ENCODE peak calls at places on chromosomes 5 and 9, in six cellular contexts. I is tibial artery, Q is AG09319, S is AG04449, U is B cell, V is IMR-90. G is an unnamed sample.

GRCh38 chr5:74767579-74767913 is 497 bp downstream of the NSA2 start:
- DNase-seq in I (no peak), Q (no peak), S (no peak), U (no peak), V (peak), G (no peak)

GRCh38 chr5:6601271-6601670 is 31.6 kb downstream of the NSUN2 start:
- DNase-seq in I (no peak), Q (no peak), S (no peak), U (no peak), V (no peak), G (no peak)

GRCh38 chr9:124296094-124296493 is 38.3 kb downstream of the NEK6 start:
- DNase-seq in I (no peak), Q (no peak), S (no peak), U (no peak), V (no peak), G (no peak)

GRCh38 chr9:114316605-114317230 is 6.2 kb upstream of the ORM1 start:
- DNase-seq in I (peak), Q (no peak), S (no peak), U (no peak), V (no peak), G (no peak)

GRCh38 chr5:38853753-38854470 is 8.1 kb downstream of the OSMR start:
- DNase-seq in I (no peak), Q (no peak), S (peak), U (no peak), V (peak), G (no peak)

GRCh38 chr5:132677191-132677590 is 3.4 kb downstream of the IL4 start:
- DNase-seq in I (peak), Q (peak), S (peak), U (no peak), V (peak), G (no peak)

GRCh38 chr5:102617187-102617856 is 118.5 kb upstream of the SLCO6A1 start:
- DNase-seq in I (no peak), Q (peak), S (no peak), U (no peak), V (no peak), G (no peak)

GRCh38 chr5:28548856-28549255 is 1510.5 kb upstream of the CDH9 start:
- DNase-seq in I (no peak), Q (no peak), S (no peak), U (no peak), V (no peak), G (no peak)

GRCh38 chr5:150176745-150177485 is 10.3 kb downstream of the CDX1 start:
- DNase-seq in I (no peak), Q (peak), S (no peak), U (no peak), V (peak), G (no peak)

GRCh38 chr5:180395540-180396274 is 42.6 kb upstream of the GFPT2 start:
- DNase-seq in I (peak), Q (no peak), S (no peak), U (no peak), V (no peak), G (no peak)

GRCh38 chr5:144315994-144316634 is 145.4 kb downstream of the KCTD16 start:
- DNase-seq in I (no peak), Q (no peak), S (no peak), U (no peak), V (no peak), G (no peak)

GRCh38 chr5:74288448-74289109 is 351.9 kb downstream of the ENC1 start:
- DNase-seq in I (no peak), Q (no peak), S (no peak), U (no peak), V (peak), G (peak)

GRCh38 chr9:133371261-133371711 is 4.6 kb downstream of the SURF4 start:
- DNase-seq in I (no peak), Q (no peak), S (no peak), U (no peak), V (no peak), G (no peak)

GRCh38 chr5:60577116-60577515 is 122.8 kb downstream of the DEPDC1B start:
- DNase-seq in I (no peak), Q (no peak), S (no peak), U (no peak), V (peak), G (no peak)

GRCh38 chr5:153782589-153783238 is 256.0 kb downstream of the FAM114A2 start:
- DNase-seq in I (no peak), Q (no peak), S (peak), U (no peak), V (peak), G (no peak)

GRCh38 chr9:111094433-111095421 is 56.5 kb upstream of the LPAR1 start:
- DNase-seq in I (no peak), Q (peak), S (peak), U (no peak), V (peak), G (no peak)

GRCh38 chr5:68274847-68275700 is 59.5 kb downstream of the PIK3R1 start:
- DNase-seq in I (no peak), Q (no peak), S (no peak), U (no peak), V (no peak), G (no peak)

GRCh38 chr5:154309361-154309725 is 118.8 kb downstream of the GALNT10 start:
- DNase-seq in I (no peak), Q (no peak), S (no peak), U (no peak), V (peak), G (peak)

GRCh38 chr9:33341182-33341581 is 50.9 kb downstream of the NFX1 start:
- DNase-seq in I (no peak), Q (no peak), S (no peak), U (no peak), V (no peak), G (no peak)

GRCh38 chr5:87020099-87020934 is 247.4 kb upstream of the RASA1 start:
- DNase-seq in I (peak), Q (no peak), S (no peak), U (no peak), V (peak), G (peak)

GRCh38 chr9:31916591-31917223 is 467.7 kb upstream of the ACO1 start:
- DNase-seq in I (no peak), Q (no peak), S (no peak), U (no peak), V (no peak), G (no peak)

DNA sequence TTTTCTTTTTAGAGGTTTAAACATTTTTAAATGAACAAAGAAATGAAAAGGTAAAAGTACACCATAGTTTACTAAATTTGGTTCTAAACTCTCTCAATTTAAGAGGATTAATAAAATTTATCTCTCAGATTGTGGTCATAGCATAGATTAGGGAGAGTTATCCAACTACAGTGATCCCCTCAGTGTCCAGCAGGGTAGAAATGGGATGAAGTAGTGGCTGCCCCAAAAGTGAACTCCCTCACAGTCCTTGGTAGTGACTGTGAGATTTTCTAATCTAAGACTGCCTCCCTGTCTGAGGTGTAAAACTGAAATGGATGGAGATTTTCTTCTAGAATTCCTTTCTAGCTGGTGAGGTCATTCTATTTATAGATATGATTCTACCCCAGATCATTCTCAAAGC is 455.5 kb downstream of the ACTL7B start:
- DNase-seq in I (no peak), Q (no peak), S (no peak), U (no peak), V (no peak), G (no peak)
- TF ChIP-seq CTCF in I (no peak), Q (no peak), S (no peak), U (no peak), V (no peak), G (no peak)

GRCh38 chr9:108282872-108283271 is 572.9 kb downstream of the ACTL7B start:
- DNase-seq in I (no peak), Q (no peak), S (no peak), U (no peak), V (peak), G (no peak)
- TF ChIP-seq CTCF in I (no peak), Q (no peak), S (no peak), U (no peak), V (peak), G (no peak)

GRCh38 chr5:93870649-93871048 is 129.2 kb upstream of the POU5F2 start:
- DNase-seq in I (no peak), Q (no peak), S (no peak), U (no peak), V (no peak), G (no peak)

GRCh38 chr5:93874491-93874890 is 133.1 kb upstream of the POU5F2 start:
- DNase-seq in I (no peak), Q (no peak), S (no peak), U (no peak), V (peak), G (no peak)

GRCh38 chr5:93873211-93873736 is 131.9 kb upstream of the POU5F2 start:
- DNase-seq in I (no peak), Q (no peak), S (no peak), U (no peak), V (no peak), G (no peak)

GRCh38 chr5:93874080-93874479 is 132.7 kb upstream of the POU5F2 start:
- DNase-seq in I (no peak), Q (no peak), S (no peak), U (no peak), V (peak), G (no peak)

GRCh38 chr5:93875693-93876092 is 134.3 kb upstream of the POU5F2 start:
- DNase-seq in I (no peak), Q (no peak), S (no peak), U (no peak), V (no peak), G (no peak)
- TF ChIP-seq CTCF in I (no peak), Q (peak), S (no peak), U (no peak), V (peak), G (no peak)

GRCh38 chr5:134561871-134562296 is 36.4 kb downstream of the JADE2 start:
- DNase-seq in I (no peak), Q (no peak), S (no peak), U (no peak), V (peak), G (no peak)
- TF ChIP-seq CTCF in I (no peak), Q (peak), S (peak), U (no peak), V (peak), G (no peak)